ENCODE peak calls at places on chromosomes 7 and 10, in four cellular contexts. N is tibial nerve, O is dorsolateral prefrontal cortex, V is right lobe of liver. D is an unnamed sample.

GRCh38 chr7:23680417-23681405 is 712 bp downstream of the FAM221A start:
- DNase-seq in O (peak), V (peak), N (peak), D (peak)

GRCh38 chr10:124918906-124919305 is 23.0 kb upstream of the ZRANB1 start:
- DNase-seq in V (no peak), O (no peak), N (no peak), D (no peak)

GRCh38 chr10:43891241-43891640 is 242.6 kb upstream of the ZNF32 start:
- DNase-seq in V (no peak), N (no peak), O (no peak), D (no peak)

GRCh38 chr10:74988787-74989574 is 122.5 kb upstream of the SAMD8 start:
- DNase-seq in V (no peak), O (no peak), N (no peak), D (no peak)

GRCh38 chr7:130303982-130304381 is 11.0 kb downstream of the CPA4 start:
- DNase-seq in N (no peak), V (no peak), O (no peak), D (no peak)

GRCh38 chr7:112001089-112001826 is 204.9 kb downstream of the DOCK4 start:
- DNase-seq in N (no peak), V (no peak), O (no peak), D (no peak)

GRCh38 chr10:22433875-22434274 is 88.6 kb downstream of the SPAG6 start:
- DNase-seq in V (no peak), O (no peak), N (no peak), D (no peak)

GRCh38 chr10:48369501-48369900 is 63.0 kb downstream of the MAPK8 start:
- DNase-seq in N (no peak), V (no peak), O (no peak), D (no peak)

GRCh38 chr7:50834679-50835078 is 52.0 kb upstream of the GRB10 start:
- DNase-seq in V (no peak), O (no peak), N (no peak), D (no peak)

GRCh38 chr7:154579711-154580110 is 423.2 kb downstream of the PAXIP1 start:
- DNase-seq in N (no peak), V (no peak), O (no peak), D (no peak)

GRCh38 chr7:108181073-108181985 is 51.2 kb upstream of the LAMB4 start:
- DNase-seq in O (no peak), V (no peak), N (peak), D (no peak)

DNA sequence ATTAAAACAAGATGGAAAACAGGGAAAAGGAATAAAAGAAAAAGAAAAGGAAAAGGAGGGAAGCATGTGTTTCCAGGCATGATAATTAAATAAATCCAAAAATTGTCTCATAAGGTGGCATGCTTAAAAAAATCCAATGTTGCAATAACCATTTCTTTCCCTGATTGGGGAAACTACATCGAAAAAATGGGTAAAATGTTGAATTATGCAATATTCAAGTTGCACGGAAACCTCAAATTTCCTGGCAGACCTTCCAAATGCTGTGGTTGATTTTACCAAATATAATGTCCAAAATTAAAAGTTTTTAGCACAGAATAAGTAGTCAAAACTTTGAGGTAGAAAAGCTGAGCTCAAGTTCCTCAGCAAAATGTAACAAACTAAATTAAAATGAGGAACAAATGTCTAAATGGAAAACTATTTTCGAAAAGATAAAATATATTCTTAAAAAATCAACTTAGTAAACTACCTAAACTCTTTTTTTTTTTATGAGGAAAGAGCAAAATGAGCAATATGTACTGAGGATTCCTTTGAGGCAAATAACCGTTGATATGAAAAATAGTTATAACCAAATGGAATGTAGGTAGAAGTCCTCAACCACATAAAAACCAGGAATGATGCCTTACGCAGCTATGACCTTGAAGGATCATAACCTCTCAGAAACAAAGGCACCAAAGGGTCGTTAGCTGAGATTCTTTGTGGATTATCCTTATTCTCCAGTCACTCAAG is 52.6 kb downstream of the MACC1 start:
- DNase-seq in V (no peak), O (no peak), N (peak), D (no peak)
- H3K27ac ChIP-seq in V (no peak), O (no peak), N (peak), D (no peak)

DNA sequence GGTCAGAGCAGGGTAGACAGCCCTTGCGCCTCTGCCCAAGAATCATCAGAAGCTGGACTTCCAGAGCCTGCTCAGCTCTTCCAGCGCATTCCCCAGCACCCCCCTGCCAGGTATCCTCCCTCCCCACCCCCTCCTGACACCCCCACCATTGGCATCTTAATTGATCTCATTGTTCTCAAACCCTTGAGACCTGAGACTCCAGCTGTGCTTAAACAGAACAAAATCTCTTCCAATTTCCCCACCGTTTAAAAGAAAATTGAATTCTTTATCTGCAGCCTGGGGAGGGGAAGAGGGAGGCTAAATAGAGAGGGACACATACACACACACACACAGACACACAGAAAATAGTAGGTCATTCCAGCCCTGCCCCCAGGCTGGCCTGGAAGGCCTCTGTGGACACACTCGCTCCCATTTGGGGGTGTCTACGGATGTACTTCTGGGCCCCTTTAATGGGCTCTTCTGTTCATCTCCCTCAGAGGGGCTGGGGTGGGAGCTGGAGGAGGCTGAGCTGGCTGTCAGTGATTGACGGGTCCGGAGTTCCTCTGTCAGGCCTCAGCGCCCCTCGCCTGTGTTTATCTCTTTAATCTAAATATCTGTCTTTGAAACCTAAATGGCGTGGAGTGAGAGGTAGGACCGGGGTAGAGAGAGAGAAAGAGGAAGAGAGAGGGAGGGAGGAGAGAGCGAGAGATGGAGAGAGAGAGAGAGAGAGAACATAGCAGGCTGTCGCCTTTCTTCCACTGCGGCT is 61.8 kb downstream of the C10orf105 start:
- DNase-seq in N (no peak), V (no peak), O (no peak), D (no peak)
- H3K27ac ChIP-seq in N (no peak), V (no peak), O (no peak), D (no peak)

DNA sequence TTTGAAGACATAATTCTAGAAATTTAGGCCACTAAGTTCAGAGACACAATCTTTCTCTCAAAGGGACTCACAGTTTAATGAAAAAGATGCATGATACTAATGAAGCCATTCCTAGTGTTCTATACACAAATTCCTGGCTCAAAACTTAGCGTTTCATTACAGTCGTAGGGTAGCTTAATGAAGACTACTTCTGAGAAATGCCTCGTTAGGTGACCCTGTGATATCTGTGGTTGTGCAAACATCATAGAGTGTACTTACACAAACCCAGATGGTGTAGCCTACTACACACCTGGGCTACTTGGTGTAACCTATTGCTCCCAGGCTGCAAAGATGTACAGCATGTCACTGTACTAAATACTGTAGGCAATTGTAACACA is 488 bp upstream of the CHCHD3 start:
- DNase-seq in N (no peak), V (no peak), O (no peak), D (no peak)
- H3K27ac ChIP-seq in N (no peak), V (no peak), O (no peak), D (no peak)

DNA sequence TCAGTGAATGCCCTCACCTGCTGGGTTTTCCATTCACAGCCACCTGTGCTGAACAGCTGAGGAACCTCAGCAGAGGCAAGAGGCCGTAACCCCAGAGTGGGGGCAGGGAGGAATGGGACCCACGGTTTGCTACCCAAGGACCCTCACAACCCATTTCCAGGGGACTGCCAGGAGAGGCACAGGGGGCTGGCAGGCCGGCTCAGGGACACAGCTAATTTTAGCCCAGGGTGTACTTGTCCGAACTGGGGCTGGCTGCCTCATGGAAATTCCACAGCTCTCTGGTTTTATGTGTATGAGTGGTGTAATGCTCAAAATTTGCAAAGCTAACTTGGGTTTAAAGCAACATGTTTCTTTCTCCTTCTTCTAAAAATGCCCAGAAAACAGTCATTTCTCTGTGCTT is 42.2 kb downstream of the MINDY4 start:
- DNase-seq in N (no peak), O (no peak), V (no peak), D (no peak)
- H3K27ac ChIP-seq in N (peak), O (no peak), V (no peak), D (no peak)

GRCh38 chr7:1046722-1047679 is 2.7 kb downstream of the GPR146 start:
- DNase-seq in V (no peak), O (no peak), N (no peak), D (no peak)
- H3K27ac ChIP-seq in V (peak), O (peak), N (peak), D (no peak)

GRCh38 chr10:114376523-114376922 is 27.8 kb downstream of the AFAP1L2 start:
- DNase-seq in N (no peak), V (no peak), O (no peak), D (no peak)
- H3K27ac ChIP-seq in N (peak), V (no peak), O (no peak), D (no peak)

DNA sequence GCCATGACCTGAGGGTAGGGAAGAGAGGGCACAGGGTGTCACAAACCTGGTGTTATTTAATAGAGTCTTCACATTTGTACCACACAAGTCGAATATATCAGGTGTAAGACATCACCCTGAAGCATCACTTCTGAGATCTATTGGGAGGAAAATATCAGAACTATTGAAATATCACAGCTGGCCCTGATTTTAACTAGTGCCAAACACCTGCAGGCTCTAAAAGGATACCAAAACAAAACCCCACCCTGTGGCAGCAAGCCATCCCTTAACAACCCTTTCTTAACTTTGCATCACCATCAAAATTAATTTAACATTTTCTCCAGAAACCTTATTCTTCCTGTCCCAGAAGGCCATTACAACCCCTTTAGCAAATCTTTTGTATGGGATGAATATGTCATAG is 365.4 kb downstream of the SUGCT start:
- DNase-seq in V (no peak), N (no peak), O (no peak), D (no peak)
- H3K27ac ChIP-seq in V (no peak), N (no peak), O (no peak), D (no peak)